ENCODE peak calls at places on chromosomes 6 and 20, in four cellular contexts. One of them, this sample, is unnamed.
A peak's percentile ranks its signal among the peaks of the same experiment; 100 is the strongest.

GRCh38 chr20:739736-740135 is 28.6 kb downstream of the SLC52A3 start:
- DNase-seq in GM06990: no peak
- DNase-seq in dorsolateral prefrontal cortex: peak; percentile 68
- DNase-seq in CD4-positive, alpha-beta T cell: no peak
- DNase-seq in this sample: no peak

GRCh38 chr20:8670900-8671229 is 398.0 kb upstream of the PLCB4 start:
- DNase-seq in dorsolateral prefrontal cortex: no peak
- DNase-seq in GM06990: no peak
- DNase-seq in CD4-positive, alpha-beta T cell: no peak
- DNase-seq in this sample: no peak

GRCh38 chr6:28443112-28443773 is at the start of gene ZSCAN23:
- DNase-seq in dorsolateral prefrontal cortex: peak; percentile 89
- DNase-seq in CD4-positive, alpha-beta T cell: peak; percentile 77
- DNase-seq in GM06990: peak; percentile 88
- DNase-seq in this sample: peak; percentile 63

GRCh38 chr6:7171119-7171518 is 63.4 kb downstream of the RREB1 start:
- DNase-seq in dorsolateral prefrontal cortex: no peak
- DNase-seq in GM06990: no peak
- DNase-seq in CD4-positive, alpha-beta T cell: no peak
- DNase-seq in this sample: no peak

GRCh38 chr6:72950114-72950860 is 275.0 kb downstream of the KHDC1L start:
- DNase-seq in CD4-positive, alpha-beta T cell: no peak
- DNase-seq in dorsolateral prefrontal cortex: no peak
- DNase-seq in GM06990: no peak
- DNase-seq in this sample: no peak

GRCh38 chr6:14959324-14959885 is 286.5 kb upstream of the JARID2 start:
- DNase-seq in dorsolateral prefrontal cortex: no peak
- DNase-seq in GM06990: no peak
- DNase-seq in CD4-positive, alpha-beta T cell: no peak
- DNase-seq in this sample: no peak

GRCh38 chr6:39471954-39472659 is 149.6 kb upstream of the KCNK16 start:
- DNase-seq in GM06990: no peak
- DNase-seq in CD4-positive, alpha-beta T cell: no peak
- DNase-seq in dorsolateral prefrontal cortex: no peak
- DNase-seq in this sample: no peak

GRCh38 chr6:25088513-25088912 is 152.8 kb upstream of the RIPOR2 start:
- DNase-seq in CD4-positive, alpha-beta T cell: no peak
- DNase-seq in GM06990: no peak
- DNase-seq in dorsolateral prefrontal cortex: no peak
- DNase-seq in this sample: no peak

GRCh38 chr20:17972121-17972520 is 3.3 kb downstream of the MGME1 start:
- DNase-seq in GM06990: no peak
- DNase-seq in dorsolateral prefrontal cortex: no peak
- DNase-seq in CD4-positive, alpha-beta T cell: no peak
- DNase-seq in this sample: no peak

GRCh38 chr6:44704240-44705150 is 317.0 kb downstream of the CDC5L start:
- DNase-seq in CD4-positive, alpha-beta T cell: no peak
- DNase-seq in dorsolateral prefrontal cortex: no peak
- DNase-seq in GM06990: peak; percentile 50
- DNase-seq in this sample: peak; percentile 38

GRCh38 chr6:66128238-66128637 is 421.2 kb upstream of the EYS start:
- DNase-seq in dorsolateral prefrontal cortex: peak; percentile 41
- DNase-seq in CD4-positive, alpha-beta T cell: no peak
- DNase-seq in GM06990: no peak
- DNase-seq in this sample: no peak

GRCh38 chr20:14344746-14345145 is 7.3 kb upstream of the FLRT3 start:
- DNase-seq in dorsolateral prefrontal cortex: no peak
- DNase-seq in GM06990: no peak
- DNase-seq in CD4-positive, alpha-beta T cell: no peak
- DNase-seq in this sample: no peak

GRCh38 chr20:20495719-20496474 is 128.0 kb downstream of the INSM1 start:
- DNase-seq in CD4-positive, alpha-beta T cell: no peak
- DNase-seq in dorsolateral prefrontal cortex: no peak
- DNase-seq in GM06990: no peak
- DNase-seq in this sample: no peak

GRCh38 chr20:3669710-3670367 is 6.6 kb upstream of the GFRA4 start:
- DNase-seq in GM06990: no peak
- DNase-seq in CD4-positive, alpha-beta T cell: no peak
- DNase-seq in dorsolateral prefrontal cortex: no peak
- DNase-seq in this sample: no peak
- TF ChIP-seq CTCF in GM06990: no peak
- TF ChIP-seq CTCF in CD4-positive, alpha-beta T cell: no peak
- TF ChIP-seq CTCF in dorsolateral prefrontal cortex: no peak
- TF ChIP-seq CTCF in this sample: no peak

GRCh38 chr20:61260905-61261304 is 8.8 kb downstream of the CDH4 start:
- DNase-seq in dorsolateral prefrontal cortex: no peak
- DNase-seq in GM06990: no peak
- DNase-seq in CD4-positive, alpha-beta T cell: no peak
- DNase-seq in this sample: no peak

GRCh38 chr20:61263938-61264337 is 11.9 kb downstream of the CDH4 start:
- DNase-seq in GM06990: no peak
- DNase-seq in CD4-positive, alpha-beta T cell: no peak
- DNase-seq in dorsolateral prefrontal cortex: no peak
- DNase-seq in this sample: no peak

GRCh38 chr20:61262514-61262913 is 10.5 kb downstream of the CDH4 start:
- DNase-seq in CD4-positive, alpha-beta T cell: no peak
- DNase-seq in dorsolateral prefrontal cortex: no peak
- DNase-seq in GM06990: no peak
- DNase-seq in this sample: no peak

GRCh38 chr20:61262036-61262435 is 10.0 kb downstream of the CDH4 start:
- DNase-seq in dorsolateral prefrontal cortex: no peak
- DNase-seq in GM06990: no peak
- DNase-seq in CD4-positive, alpha-beta T cell: no peak
- DNase-seq in this sample: no peak

DNA sequence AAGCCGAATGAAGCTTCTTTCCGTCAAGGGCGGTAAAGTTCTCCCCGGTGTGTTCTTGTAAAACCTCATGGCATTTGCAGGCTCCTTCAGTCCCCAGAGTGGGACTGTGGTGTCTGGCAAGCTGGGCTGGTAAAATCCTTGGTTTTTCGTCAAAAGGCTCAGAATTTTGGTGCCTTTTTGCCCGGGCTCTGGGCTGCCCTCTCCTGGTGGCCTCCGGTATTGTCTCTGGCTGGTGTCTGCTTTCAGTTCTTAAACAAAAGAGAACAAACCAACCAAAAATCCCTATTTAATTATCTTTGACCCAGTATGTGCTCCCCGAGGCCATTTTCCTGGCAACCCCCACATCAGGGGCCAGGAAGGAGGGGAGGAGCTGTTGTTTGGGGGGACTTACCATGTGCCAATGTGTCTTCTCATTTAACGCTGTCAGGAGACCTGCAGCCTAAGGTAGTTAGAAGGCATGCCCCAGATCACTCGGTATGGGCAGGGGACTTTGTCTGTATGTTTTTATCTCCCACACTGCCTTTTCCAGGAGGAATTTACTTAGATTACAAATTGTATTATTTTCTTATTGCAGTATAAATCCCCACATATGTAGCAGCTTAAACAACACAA is 11.1 kb downstream of the CDH4 start:
- DNase-seq in GM06990: no peak
- DNase-seq in dorsolateral prefrontal cortex: no peak
- DNase-seq in CD4-positive, alpha-beta T cell: peak; percentile 40
- DNase-seq in this sample: no peak
- TF ChIP-seq CTCF in GM06990: peak; percentile 44
- TF ChIP-seq CTCF in dorsolateral prefrontal cortex: peak; percentile 76
- TF ChIP-seq CTCF in CD4-positive, alpha-beta T cell: peak; percentile 64
- TF ChIP-seq CTCF in this sample: peak; percentile 70

GRCh38 chr6:122025104-122025503 is 374.3 kb upstream of the HSF2 start:
- DNase-seq in GM06990: no peak
- DNase-seq in dorsolateral prefrontal cortex: no peak
- DNase-seq in CD4-positive, alpha-beta T cell: no peak
- DNase-seq in this sample: no peak
- TF ChIP-seq CTCF in GM06990: no peak
- TF ChIP-seq CTCF in dorsolateral prefrontal cortex: no peak
- TF ChIP-seq CTCF in CD4-positive, alpha-beta T cell: no peak
- TF ChIP-seq CTCF in this sample: no peak

GRCh38 chr6:30211899-30212298 is 1.3 kb downstream of the TRIM26 start:
- DNase-seq in CD4-positive, alpha-beta T cell: no peak
- DNase-seq in GM06990: no peak
- DNase-seq in dorsolateral prefrontal cortex: no peak
- DNase-seq in this sample: no peak
- TF ChIP-seq CTCF in CD4-positive, alpha-beta T cell: no peak
- TF ChIP-seq CTCF in GM06990: no peak
- TF ChIP-seq CTCF in dorsolateral prefrontal cortex: no peak
- TF ChIP-seq CTCF in this sample: no peak

GRCh38 chr6:1263039-1263849 is 48.7 kb upstream of the FOXQ1 start:
- DNase-seq in dorsolateral prefrontal cortex: no peak
- DNase-seq in CD4-positive, alpha-beta T cell: no peak
- DNase-seq in GM06990: no peak
- DNase-seq in this sample: no peak
- TF ChIP-seq CTCF in dorsolateral prefrontal cortex: no peak
- TF ChIP-seq CTCF in CD4-positive, alpha-beta T cell: no peak
- TF ChIP-seq CTCF in GM06990: no peak
- TF ChIP-seq CTCF in this sample: no peak

GRCh38 chr20:49801882-49802281 is 10.7 kb upstream of the SLC9A8 start:
- DNase-seq in dorsolateral prefrontal cortex: no peak
- DNase-seq in CD4-positive, alpha-beta T cell: no peak
- DNase-seq in GM06990: peak; percentile 43
- DNase-seq in this sample: no peak
- TF ChIP-seq CTCF in dorsolateral prefrontal cortex: no peak
- TF ChIP-seq CTCF in CD4-positive, alpha-beta T cell: no peak
- TF ChIP-seq CTCF in GM06990: no peak
- TF ChIP-seq CTCF in this sample: no peak

GRCh38 chr6:19205076-19205475 is 632.1 kb upstream of the ID4 start:
- DNase-seq in GM06990: no peak
- DNase-seq in CD4-positive, alpha-beta T cell: no peak
- DNase-seq in dorsolateral prefrontal cortex: no peak
- DNase-seq in this sample: no peak

GRCh38 chr6:19214231-19214630 is 622.9 kb upstream of the ID4 start:
- DNase-seq in CD4-positive, alpha-beta T cell: no peak
- DNase-seq in GM06990: no peak
- DNase-seq in dorsolateral prefrontal cortex: no peak
- DNase-seq in this sample: no peak

GRCh38 chr6:19209202-19209601 is 628.0 kb upstream of the ID4 start:
- DNase-seq in CD4-positive, alpha-beta T cell: no peak
- DNase-seq in dorsolateral prefrontal cortex: no peak
- DNase-seq in GM06990: no peak
- DNase-seq in this sample: no peak

DNA sequence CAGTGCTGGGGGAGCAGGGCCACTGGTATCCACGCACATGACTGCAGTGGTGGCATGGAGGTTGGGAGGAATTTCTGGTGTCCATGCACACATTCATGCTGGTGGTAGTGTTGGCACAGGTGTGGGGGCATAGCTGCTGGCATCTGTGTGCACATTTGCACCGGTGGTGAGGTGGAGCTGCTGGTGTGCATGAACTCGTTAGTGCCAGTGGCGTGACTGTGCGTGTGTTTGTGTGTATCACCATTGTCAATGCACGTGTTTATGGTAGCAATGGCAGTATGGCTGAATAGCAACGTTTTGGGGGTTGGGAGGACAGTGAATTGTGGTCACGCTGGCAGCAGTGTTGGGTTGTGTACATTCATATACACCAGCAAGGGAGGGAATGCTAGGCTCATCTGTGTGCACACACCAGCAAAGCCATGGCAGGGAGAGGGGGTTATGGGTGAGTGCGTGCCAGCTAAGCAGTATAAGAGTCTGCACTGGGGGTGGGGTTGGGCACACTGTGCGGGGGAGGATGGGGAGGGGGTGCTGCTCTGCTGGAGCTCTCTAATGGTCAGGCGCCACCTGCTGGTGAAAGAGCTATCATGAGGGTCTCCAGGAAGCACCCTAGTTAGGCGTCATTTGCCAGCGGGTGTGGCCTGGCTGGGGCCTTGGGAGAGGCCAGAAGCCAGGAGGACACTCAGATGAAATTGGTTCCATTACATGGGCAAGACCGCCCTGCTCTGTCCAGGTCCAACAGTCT is 626.1 kb upstream of the ID4 start:
- DNase-seq in dorsolateral prefrontal cortex: no peak
- DNase-seq in GM06990: no peak
- DNase-seq in CD4-positive, alpha-beta T cell: no peak
- DNase-seq in this sample: no peak
- TF ChIP-seq CTCF in dorsolateral prefrontal cortex: peak; percentile 42
- TF ChIP-seq CTCF in GM06990: peak; percentile 40
- TF ChIP-seq CTCF in CD4-positive, alpha-beta T cell: no peak
- TF ChIP-seq CTCF in this sample: peak; percentile 27

GRCh38 chr20:62010551-62011402 is 54.9 kb downstream of the TAF4 start:
- DNase-seq in CD4-positive, alpha-beta T cell: peak; percentile 64
- DNase-seq in GM06990: no peak
- DNase-seq in dorsolateral prefrontal cortex: peak; percentile 52
- DNase-seq in this sample: peak; percentile 86
- TF ChIP-seq CTCF in CD4-positive, alpha-beta T cell: peak; percentile 80
- TF ChIP-seq CTCF in GM06990: peak; percentile 60
- TF ChIP-seq CTCF in dorsolateral prefrontal cortex: peak; percentile 72
- TF ChIP-seq CTCF in this sample: peak; percentile 59

GRCh38 chr20:52785678-52786077 is 186.5 kb upstream of the TSHZ2 start:
- DNase-seq in GM06990: no peak
- DNase-seq in CD4-positive, alpha-beta T cell: no peak
- DNase-seq in dorsolateral prefrontal cortex: no peak
- DNase-seq in this sample: no peak

GRCh38 chr20:52789716-52790115 is 182.4 kb upstream of the TSHZ2 start:
- DNase-seq in CD4-positive, alpha-beta T cell: no peak
- DNase-seq in dorsolateral prefrontal cortex: no peak
- DNase-seq in GM06990: no peak
- DNase-seq in this sample: no peak

GRCh38 chr20:52779125-52779524 is 193.0 kb upstream of the TSHZ2 start:
- DNase-seq in GM06990: no peak
- DNase-seq in dorsolateral prefrontal cortex: no peak
- DNase-seq in CD4-positive, alpha-beta T cell: no peak
- DNase-seq in this sample: no peak

DNA sequence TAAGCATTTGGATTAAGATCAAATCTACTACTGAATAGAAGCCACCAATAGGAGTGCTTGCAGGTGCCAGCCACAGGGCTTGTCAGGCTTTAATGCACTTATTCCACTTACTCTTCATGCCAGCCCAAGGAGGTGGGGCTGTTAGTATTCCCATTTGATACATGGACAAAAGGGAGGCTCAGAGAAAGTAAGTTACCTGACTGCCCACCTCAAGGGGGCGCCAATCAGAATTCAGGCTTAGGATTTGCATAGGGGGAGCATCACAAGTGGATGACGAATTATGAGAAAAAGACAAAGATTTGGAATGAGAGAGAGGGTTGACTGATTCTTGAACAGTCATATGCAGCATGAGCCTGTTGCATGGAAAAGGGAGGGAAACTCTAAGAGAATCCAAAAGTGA is 188.4 kb upstream of the TSHZ2 start:
- DNase-seq in GM06990: no peak
- DNase-seq in dorsolateral prefrontal cortex: no peak
- DNase-seq in CD4-positive, alpha-beta T cell: no peak
- DNase-seq in this sample: no peak
- TF ChIP-seq CTCF in GM06990: peak; percentile 25
- TF ChIP-seq CTCF in dorsolateral prefrontal cortex: no peak
- TF ChIP-seq CTCF in CD4-positive, alpha-beta T cell: no peak
- TF ChIP-seq CTCF in this sample: no peak

DNA sequence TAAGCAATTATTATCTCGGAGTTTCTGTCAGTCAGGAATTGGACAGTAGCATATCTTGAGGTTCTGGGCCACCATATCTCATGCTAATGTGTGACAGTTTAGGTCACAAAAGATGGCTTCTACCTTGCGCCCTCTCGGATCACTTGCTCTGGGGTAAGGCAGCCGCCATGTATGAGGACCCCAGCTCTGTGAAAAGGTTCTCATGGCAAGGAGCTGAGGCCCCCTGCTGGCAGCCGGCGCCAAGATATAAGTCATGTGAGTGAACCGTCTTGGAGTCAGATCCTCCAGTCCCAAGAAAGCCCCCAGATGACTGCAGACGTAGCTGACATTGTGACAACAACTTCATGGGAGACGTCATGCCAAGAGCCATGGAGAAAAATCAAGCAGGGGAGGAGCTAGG is 670.8 kb downstream of the KIF16B start:
- DNase-seq in GM06990: peak; percentile 15
- DNase-seq in CD4-positive, alpha-beta T cell: no peak
- DNase-seq in dorsolateral prefrontal cortex: no peak
- DNase-seq in this sample: no peak
- TF ChIP-seq CTCF in GM06990: peak; percentile 70
- TF ChIP-seq CTCF in CD4-positive, alpha-beta T cell: no peak
- TF ChIP-seq CTCF in dorsolateral prefrontal cortex: no peak
- TF ChIP-seq CTCF in this sample: no peak

This sample was measured in GM20000.